ENCODE peak calls at places on chromosomes 6 and 20, in six cellular contexts. One of them, this sample, is unnamed.

GRCh38 chr6:30325150-30325872 is 1.4 kb upstream of the TRIM39 start:
- DNase-seq in IMR-90: peak; percentile 49
- DNase-seq in suprapubic skin: no peak
- DNase-seq in GM12892: peak; percentile 50
- DNase-seq in ovary: no peak
- DNase-seq in lower leg skin: no peak
- DNase-seq in this sample: peak; percentile 43

GRCh38 chr20:4053516-4053919 is 38.2 kb upstream of the RNF24 start:
- DNase-seq in IMR-90: no peak
- DNase-seq in suprapubic skin: no peak
- DNase-seq in GM12892: no peak
- DNase-seq in ovary: no peak
- DNase-seq in lower leg skin: no peak
- DNase-seq in this sample: no peak

GRCh38 chr6:142613981-142614380 is 312.2 kb downstream of the ADGRG6 start:
- DNase-seq in IMR-90: peak; percentile 1
- DNase-seq in suprapubic skin: no peak
- DNase-seq in GM12892: no peak
- DNase-seq in ovary: no peak
- DNase-seq in lower leg skin: no peak
- DNase-seq in this sample: no peak

GRCh38 chr6:24883618-24884017 is 52.1 kb downstream of the RIPOR2 start:
- DNase-seq in IMR-90: peak; percentile 93
- DNase-seq in suprapubic skin: no peak
- DNase-seq in GM12892: no peak
- DNase-seq in ovary: no peak
- DNase-seq in lower leg skin: no peak
- DNase-seq in this sample: no peak

GRCh38 chr6:38571721-38572120 is 68.0 kb downstream of the BTBD9 start:
- DNase-seq in IMR-90: no peak
- DNase-seq in suprapubic skin: no peak
- DNase-seq in GM12892: no peak
- DNase-seq in ovary: no peak
- DNase-seq in lower leg skin: no peak
- DNase-seq in this sample: no peak

GRCh38 chr6:12748411-12748810 is 31.8 kb downstream of the PHACTR1 start:
- DNase-seq in IMR-90: no peak
- DNase-seq in suprapubic skin: no peak
- DNase-seq in GM12892: no peak
- DNase-seq in ovary: no peak
- DNase-seq in lower leg skin: no peak
- DNase-seq in this sample: no peak

GRCh38 chr6:43221774-43222101 is 7.5 kb downstream of the DNPH1 start:
- DNase-seq in IMR-90: no peak
- DNase-seq in suprapubic skin: no peak
- DNase-seq in GM12892: no peak
- DNase-seq in ovary: no peak
- DNase-seq in lower leg skin: no peak
- DNase-seq in this sample: no peak

GRCh38 chr6:168192195-168192900 is 113.3 kb upstream of the FRMD1 start:
- DNase-seq in IMR-90: no peak
- DNase-seq in suprapubic skin: peak; percentile 60
- DNase-seq in GM12892: no peak
- DNase-seq in ovary: no peak
- DNase-seq in lower leg skin: no peak
- DNase-seq in this sample: peak; percentile 7

GRCh38 chr6:168057836-168058235 is 21.2 kb downstream of the FRMD1 start:
- DNase-seq in IMR-90: no peak
- DNase-seq in suprapubic skin: no peak
- DNase-seq in GM12892: no peak
- DNase-seq in ovary: no peak
- DNase-seq in lower leg skin: no peak
- DNase-seq in this sample: no peak

GRCh38 chr6:169362501-169363121 is 109.0 kb upstream of the THBS2 start:
- DNase-seq in IMR-90: no peak
- DNase-seq in suprapubic skin: no peak
- DNase-seq in GM12892: no peak
- DNase-seq in ovary: no peak
- DNase-seq in lower leg skin: no peak
- DNase-seq in this sample: no peak

GRCh38 chr6:111773501-111774345 is 99.5 kb downstream of the FYN start:
- DNase-seq in IMR-90: no peak
- DNase-seq in suprapubic skin: no peak
- DNase-seq in GM12892: no peak
- DNase-seq in ovary: no peak
- DNase-seq in lower leg skin: no peak
- DNase-seq in this sample: no peak

GRCh38 chr6:111771084-111771411 is 102.2 kb downstream of the FYN start:
- DNase-seq in IMR-90: no peak
- DNase-seq in suprapubic skin: no peak
- DNase-seq in GM12892: no peak
- DNase-seq in ovary: no peak
- DNase-seq in lower leg skin: no peak
- DNase-seq in this sample: no peak

GRCh38 chr6:111771629-111772028 is 101.6 kb downstream of the FYN start:
- DNase-seq in IMR-90: no peak
- DNase-seq in suprapubic skin: no peak
- DNase-seq in GM12892: no peak
- DNase-seq in ovary: no peak
- DNase-seq in lower leg skin: no peak
- DNase-seq in this sample: no peak

GRCh38 chr6:111770263-111771083 is 102.8 kb downstream of the FYN start:
- DNase-seq in IMR-90: no peak
- DNase-seq in suprapubic skin: no peak
- DNase-seq in GM12892: no peak
- DNase-seq in ovary: no peak
- DNase-seq in lower leg skin: no peak
- DNase-seq in this sample: no peak

DNA sequence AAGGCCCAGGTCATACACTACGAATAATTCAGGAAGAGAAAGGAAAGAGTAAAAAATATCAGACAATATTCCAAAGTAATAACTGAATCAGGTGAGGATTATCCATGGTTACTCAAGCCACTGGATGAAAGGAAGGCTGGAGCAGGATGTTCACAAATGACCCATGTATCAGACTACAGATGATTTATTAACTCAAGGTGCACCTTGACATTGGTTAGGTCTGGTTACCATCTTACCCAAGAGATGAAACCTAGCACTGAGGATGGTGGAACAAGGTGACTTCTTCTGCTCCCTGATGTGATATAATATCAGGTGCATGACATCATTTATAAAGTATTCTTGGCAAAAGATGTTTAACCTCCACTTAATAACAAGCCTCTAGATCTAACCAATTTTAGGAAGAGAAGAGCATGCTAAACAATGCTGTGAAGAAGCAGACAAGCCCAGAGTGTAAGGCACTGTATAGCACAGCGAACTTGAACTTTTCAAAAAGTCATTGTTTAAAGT is 100.9 kb downstream of the FYN start:
- DNase-seq in IMR-90: no peak
- DNase-seq in suprapubic skin: no peak
- DNase-seq in GM12892: no peak
- DNase-seq in ovary: no peak
- DNase-seq in lower leg skin: no peak
- DNase-seq in this sample: no peak
- TF ChIP-seq POLR2A in IMR-90: no peak
- TF ChIP-seq POLR2A in suprapubic skin: no peak
- TF ChIP-seq POLR2A in GM12892: no peak
- TF ChIP-seq POLR2A in ovary: no peak
- TF ChIP-seq POLR2A in lower leg skin: no peak
- TF ChIP-seq POLR2A in this sample: no peak

DNA sequence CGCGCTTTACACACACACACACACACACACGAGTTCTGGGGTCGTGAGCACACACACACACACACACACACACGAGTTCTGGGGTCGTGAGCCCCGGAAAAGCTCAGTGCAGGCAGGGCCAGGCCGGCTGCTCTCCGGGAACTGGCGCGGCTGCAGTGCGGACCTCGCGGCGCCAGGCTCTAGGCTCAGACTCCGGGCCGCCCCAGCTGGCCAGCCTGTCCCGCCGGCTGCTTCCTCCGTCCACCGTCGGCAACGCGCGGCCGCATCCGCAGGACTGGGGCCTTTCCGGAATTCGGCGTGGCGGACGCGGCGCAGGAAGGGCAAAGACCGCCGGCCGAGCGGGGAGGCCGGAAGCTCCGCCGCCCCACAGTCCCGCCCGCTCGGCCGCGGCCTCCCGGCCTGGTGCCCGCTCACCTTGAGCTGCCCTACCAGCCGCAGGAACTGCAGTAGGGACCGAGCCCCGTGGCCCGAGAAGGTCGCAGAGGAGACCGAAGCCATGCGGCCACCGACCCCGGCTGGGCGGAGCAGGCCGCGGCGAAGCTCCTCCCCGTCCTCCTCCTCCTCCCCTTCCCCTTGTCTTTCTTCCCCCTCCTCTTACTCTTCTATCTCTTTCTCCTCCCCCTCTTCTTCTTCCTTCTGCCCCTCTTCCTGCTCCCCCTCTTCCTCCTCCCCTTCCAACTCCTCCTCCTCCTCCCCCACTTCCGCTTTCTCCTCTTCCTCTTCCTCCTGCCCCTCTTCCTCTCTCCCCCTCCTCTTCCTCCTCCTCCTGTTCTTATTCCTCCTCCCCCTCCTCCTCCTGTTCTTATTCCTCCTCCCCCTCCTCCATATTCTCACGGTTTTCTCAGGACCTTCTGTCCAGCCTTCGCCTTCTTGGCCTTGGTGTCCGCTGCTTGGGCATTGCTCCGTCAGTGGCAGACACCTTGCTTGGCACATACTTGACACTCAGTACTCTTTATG is at the start of gene HDDC2:
- DNase-seq in IMR-90: peak; percentile 73
- DNase-seq in suprapubic skin: peak; percentile 85
- DNase-seq in GM12892: peak; percentile 57
- DNase-seq in ovary: peak; percentile 63
- DNase-seq in lower leg skin: peak; percentile 26
- DNase-seq in this sample: peak; percentile 78
- TF ChIP-seq POLR2A in IMR-90: peak; percentile 55
- TF ChIP-seq POLR2A in suprapubic skin: no peak
- TF ChIP-seq POLR2A in GM12892: peak; percentile 87
- TF ChIP-seq POLR2A in ovary: peak; percentile 22
- TF ChIP-seq POLR2A in lower leg skin: no peak
- TF ChIP-seq POLR2A in this sample: no peak

GRCh38 chr6:41545703-41546474 is at the start of gene FOXP4:
- DNase-seq in IMR-90: peak; percentile 95
- DNase-seq in suprapubic skin: peak; percentile 92
- DNase-seq in GM12892: peak; percentile 82
- DNase-seq in ovary: peak; percentile 90
- DNase-seq in lower leg skin: peak; percentile 88
- DNase-seq in this sample: peak; percentile 91

GRCh38 chr6:41546475-41546865 is 289 bp downstream of the FOXP4 start:
- DNase-seq in IMR-90: no peak
- DNase-seq in suprapubic skin: no peak
- DNase-seq in GM12892: no peak
- DNase-seq in ovary: no peak
- DNase-seq in lower leg skin: no peak
- DNase-seq in this sample: no peak

GRCh38 chr6:41547799-41548097 is 1.6 kb downstream of the FOXP4 start:
- DNase-seq in IMR-90: no peak
- DNase-seq in suprapubic skin: no peak
- DNase-seq in GM12892: no peak
- DNase-seq in ovary: no peak
- DNase-seq in lower leg skin: no peak
- DNase-seq in this sample: no peak

GRCh38 chr6:41548098-41548840 is 2.1 kb downstream of the FOXP4 start:
- DNase-seq in IMR-90: no peak
- DNase-seq in suprapubic skin: no peak
- DNase-seq in GM12892: no peak
- DNase-seq in ovary: no peak
- DNase-seq in lower leg skin: no peak
- DNase-seq in this sample: no peak

DNA sequence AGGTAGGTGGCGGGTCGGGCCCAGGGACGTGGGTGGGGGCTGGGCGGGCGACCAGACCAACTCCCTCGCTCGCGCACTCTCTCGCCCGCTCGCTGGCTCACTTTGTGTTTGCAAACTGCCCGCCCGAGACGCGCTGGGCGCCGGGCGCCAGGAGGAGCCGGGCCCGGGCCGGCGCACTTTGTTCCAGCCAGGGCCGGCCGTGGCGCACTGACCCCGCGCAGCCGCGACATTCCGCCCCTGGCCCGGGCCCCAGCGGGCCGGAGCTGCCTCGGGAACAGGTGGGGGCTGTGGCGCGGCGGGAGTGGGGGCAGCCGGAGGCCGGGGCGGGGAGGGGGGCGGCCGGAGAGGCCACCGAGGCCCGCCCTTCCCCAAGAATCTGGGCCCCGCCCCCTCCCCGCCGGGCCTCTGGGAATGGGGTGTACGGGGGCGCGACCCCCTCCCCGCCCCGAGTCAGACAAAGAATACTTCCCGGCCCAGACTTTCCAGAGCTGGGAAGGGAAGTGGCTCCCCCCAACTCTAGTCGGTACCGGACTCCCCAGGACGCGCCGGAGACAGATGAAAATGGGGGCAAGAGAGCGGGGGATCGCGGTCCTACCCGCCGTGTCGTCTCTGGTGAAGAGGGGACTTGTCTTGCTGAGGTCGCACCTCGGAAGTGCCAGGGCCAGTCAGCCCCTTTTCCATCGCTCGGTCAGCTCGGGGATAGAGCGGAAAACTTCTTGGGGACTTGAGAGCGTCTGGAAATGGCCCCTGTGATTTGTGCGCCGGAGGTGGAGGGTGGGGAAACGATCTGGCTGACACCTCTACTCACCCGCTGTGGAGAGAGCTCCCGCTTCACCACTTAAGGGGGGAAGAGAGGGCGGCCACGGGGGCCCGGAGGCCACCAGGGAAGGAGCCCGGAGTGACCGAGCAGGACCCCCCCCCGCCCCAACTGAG is 951 bp downstream of the FOXP4 start:
- DNase-seq in IMR-90: peak; percentile 30
- DNase-seq in suprapubic skin: no peak
- DNase-seq in GM12892: peak; percentile 45
- DNase-seq in ovary: peak; percentile 30
- DNase-seq in lower leg skin: no peak
- DNase-seq in this sample: peak; percentile 48
- TF ChIP-seq POLR2A in IMR-90: peak; percentile 27
- TF ChIP-seq POLR2A in suprapubic skin: no peak
- TF ChIP-seq POLR2A in GM12892: no peak
- TF ChIP-seq POLR2A in ovary: no peak
- TF ChIP-seq POLR2A in lower leg skin: no peak
- TF ChIP-seq POLR2A in this sample: no peak

GRCh38 chr6:3746696-3747095 is 4.8 kb downstream of the PXDC1 start:
- DNase-seq in IMR-90: no peak
- DNase-seq in suprapubic skin: peak; percentile 49
- DNase-seq in GM12892: no peak
- DNase-seq in ovary: no peak
- DNase-seq in lower leg skin: no peak
- DNase-seq in this sample: no peak

GRCh38 chr6:3749390-3749978 is 2.0 kb downstream of the PXDC1 start:
- DNase-seq in IMR-90: no peak
- DNase-seq in suprapubic skin: peak; percentile 84
- DNase-seq in GM12892: no peak
- DNase-seq in ovary: no peak
- DNase-seq in lower leg skin: peak; percentile 78
- DNase-seq in this sample: peak; percentile 90

GRCh38 chr6:3747100-3747737 is 4.3 kb downstream of the PXDC1 start:
- DNase-seq in IMR-90: no peak
- DNase-seq in suprapubic skin: peak; percentile 71
- DNase-seq in GM12892: no peak
- DNase-seq in ovary: no peak
- DNase-seq in lower leg skin: no peak
- DNase-seq in this sample: no peak

GRCh38 chr6:3748726-3749389 is 2.7 kb downstream of the PXDC1 start:
- DNase-seq in IMR-90: peak; percentile 61
- DNase-seq in suprapubic skin: peak; percentile 67
- DNase-seq in GM12892: no peak
- DNase-seq in ovary: no peak
- DNase-seq in lower leg skin: no peak
- DNase-seq in this sample: no peak

GRCh38 chr6:3748208-3748701 is 3.3 kb downstream of the PXDC1 start:
- DNase-seq in IMR-90: peak; percentile 86
- DNase-seq in suprapubic skin: peak; percentile 90
- DNase-seq in GM12892: peak; percentile 45
- DNase-seq in ovary: no peak
- DNase-seq in lower leg skin: peak; percentile 79
- DNase-seq in this sample: peak; percentile 72
- TF ChIP-seq POLR2A in IMR-90: peak; percentile 32
- TF ChIP-seq POLR2A in suprapubic skin: no peak
- TF ChIP-seq POLR2A in GM12892: no peak
- TF ChIP-seq POLR2A in ovary: no peak
- TF ChIP-seq POLR2A in lower leg skin: no peak
- TF ChIP-seq POLR2A in this sample: no peak